ENCODE peak calls at places on chromosomes 7 and 10, in seven cellular contexts. One of them, this sample, is unnamed.

GRCh38 chr10:28179490-28180099 is 123.3 kb downstream of the MPP7 start:
- DNase-seq in H1: no peak
- DNase-seq in trophoblast cell: peak
- DNase-seq in IMR-90: peak
- DNase-seq in neuronal stem cell: peak
- DNase-seq in mesenchymal stem cell: peak
- DNase-seq in H9: no peak
- DNase-seq in this sample: peak

GRCh38 chr7:151704969-151705743 is 171.8 kb downstream of the PRKAG2 start:
- DNase-seq in trophoblast cell: no peak
- DNase-seq in H1: no peak
- DNase-seq in H9: peak
- DNase-seq in neuronal stem cell: peak
- DNase-seq in IMR-90: no peak
- DNase-seq in mesenchymal stem cell: no peak
- DNase-seq in this sample: peak

GRCh38 chr7:116284390-116284789 is 74.1 kb downstream of the TES start:
- DNase-seq in IMR-90: peak
- DNase-seq in H9: no peak
- DNase-seq in H1: no peak
- DNase-seq in trophoblast cell: no peak
- DNase-seq in neuronal stem cell: no peak
- DNase-seq in mesenchymal stem cell: peak
- DNase-seq in this sample: no peak

GRCh38 chr7:18978108-18978495 is 139.3 kb downstream of the TWIST1 start:
- DNase-seq in neuronal stem cell: no peak
- DNase-seq in mesenchymal stem cell: peak
- DNase-seq in H1: no peak
- DNase-seq in trophoblast cell: no peak
- DNase-seq in H9: no peak
- DNase-seq in IMR-90: peak
- DNase-seq in this sample: no peak

GRCh38 chr7:114639456-114639855 is 224.8 kb downstream of the FOXP2 start:
- DNase-seq in H1: no peak
- DNase-seq in mesenchymal stem cell: no peak
- DNase-seq in H9: no peak
- DNase-seq in neuronal stem cell: no peak
- DNase-seq in IMR-90: no peak
- DNase-seq in trophoblast cell: no peak
- DNase-seq in this sample: no peak

GRCh38 chr7:156836443-156836842 is 56.5 kb downstream of the LMBR1 start:
- DNase-seq in IMR-90: peak
- DNase-seq in neuronal stem cell: no peak
- DNase-seq in H1: no peak
- DNase-seq in H9: no peak
- DNase-seq in mesenchymal stem cell: peak
- DNase-seq in trophoblast cell: no peak
- DNase-seq in this sample: no peak

GRCh38 chr7:27155816-27156507 is 513 bp downstream of the HOXA7 start:
- DNase-seq in H9: peak
- DNase-seq in mesenchymal stem cell: no peak
- DNase-seq in H1: no peak
- DNase-seq in neuronal stem cell: no peak
- DNase-seq in IMR-90: no peak
- DNase-seq in trophoblast cell: no peak
- DNase-seq in this sample: no peak

GRCh38 chr7:29610031-29610490 is 46.4 kb downstream of the PRR15 start:
- DNase-seq in H9: no peak
- DNase-seq in mesenchymal stem cell: no peak
- DNase-seq in H1: no peak
- DNase-seq in trophoblast cell: no peak
- DNase-seq in neuronal stem cell: no peak
- DNase-seq in IMR-90: no peak
- DNase-seq in this sample: no peak

GRCh38 chr10:71216363-71216695 is 4.0 kb downstream of the UNC5B start:
- DNase-seq in trophoblast cell: no peak
- DNase-seq in H9: no peak
- DNase-seq in IMR-90: no peak
- DNase-seq in H1: no peak
- DNase-seq in neuronal stem cell: no peak
- DNase-seq in mesenchymal stem cell: no peak
- DNase-seq in this sample: no peak

GRCh38 chr7:90503379-90503778 is 33.9 kb downstream of the PTTG1IP2 start:
- DNase-seq in H9: no peak
- DNase-seq in mesenchymal stem cell: no peak
- DNase-seq in trophoblast cell: no peak
- DNase-seq in H1: no peak
- DNase-seq in IMR-90: no peak
- DNase-seq in neuronal stem cell: no peak
- DNase-seq in this sample: no peak

GRCh38 chr7:74197449-74198108 is 12.2 kb upstream of the LAT2 start:
- DNase-seq in H1: no peak
- DNase-seq in trophoblast cell: no peak
- DNase-seq in mesenchymal stem cell: no peak
- DNase-seq in IMR-90: no peak
- DNase-seq in neuronal stem cell: no peak
- DNase-seq in H9: no peak
- DNase-seq in this sample: no peak

GRCh38 chr10:60649485-60650271 is 128.6 kb upstream of the CDK1 start:
- DNase-seq in H1: no peak
- DNase-seq in H9: no peak
- DNase-seq in IMR-90: no peak
- DNase-seq in neuronal stem cell: no peak
- DNase-seq in mesenchymal stem cell: no peak
- DNase-seq in trophoblast cell: no peak
- DNase-seq in this sample: peak

GRCh38 chr10:7857259-7857658 is 39.0 kb downstream of the TAF3 start:
- DNase-seq in neuronal stem cell: no peak
- DNase-seq in H9: no peak
- DNase-seq in mesenchymal stem cell: no peak
- DNase-seq in IMR-90: no peak
- DNase-seq in H1: no peak
- DNase-seq in trophoblast cell: no peak
- DNase-seq in this sample: no peak

GRCh38 chr7:85734823-85735222 is 548.0 kb upstream of the SEMA3D start:
- DNase-seq in H1: no peak
- DNase-seq in H9: no peak
- DNase-seq in IMR-90: no peak
- DNase-seq in neuronal stem cell: no peak
- DNase-seq in trophoblast cell: no peak
- DNase-seq in mesenchymal stem cell: no peak
- DNase-seq in this sample: no peak

GRCh38 chr10:2679646-2680045 is 387.7 kb upstream of the PFKP start:
- DNase-seq in H1: no peak
- DNase-seq in H9: no peak
- DNase-seq in mesenchymal stem cell: no peak
- DNase-seq in trophoblast cell: no peak
- DNase-seq in neuronal stem cell: no peak
- DNase-seq in IMR-90: no peak
- DNase-seq in this sample: no peak

GRCh38 chr10:97000487-97001182 is 168.5 kb downstream of the LCOR start:
- DNase-seq in H9: peak
- DNase-seq in trophoblast cell: peak
- DNase-seq in IMR-90: no peak
- DNase-seq in mesenchymal stem cell: no peak
- DNase-seq in neuronal stem cell: no peak
- DNase-seq in H1: no peak
- DNase-seq in this sample: peak

GRCh38 chr7:44264221-44264956 is 61.0 kb downstream of the CAMK2B start:
- DNase-seq in H1: no peak
- DNase-seq in IMR-90: no peak
- DNase-seq in neuronal stem cell: no peak
- DNase-seq in H9: peak
- DNase-seq in mesenchymal stem cell: no peak
- DNase-seq in trophoblast cell: no peak
- DNase-seq in this sample: peak

GRCh38 chr10:51788270-51788669 is 88.9 kb upstream of the CSTF2T start:
- DNase-seq in H9: no peak
- DNase-seq in trophoblast cell: no peak
- DNase-seq in H1: no peak
- DNase-seq in mesenchymal stem cell: no peak
- DNase-seq in IMR-90: no peak
- DNase-seq in neuronal stem cell: no peak
- DNase-seq in this sample: no peak

GRCh38 chr10:51786016-51786683 is 86.8 kb upstream of the CSTF2T start:
- DNase-seq in H1: no peak
- DNase-seq in H9: no peak
- DNase-seq in trophoblast cell: no peak
- DNase-seq in IMR-90: peak
- DNase-seq in mesenchymal stem cell: no peak
- DNase-seq in neuronal stem cell: no peak
- DNase-seq in this sample: peak

GRCh38 chr10:51786684-51787035 is 87.3 kb upstream of the CSTF2T start:
- DNase-seq in trophoblast cell: no peak
- DNase-seq in H9: no peak
- DNase-seq in H1: no peak
- DNase-seq in mesenchymal stem cell: no peak
- DNase-seq in neuronal stem cell: no peak
- DNase-seq in IMR-90: peak
- DNase-seq in this sample: no peak

GRCh38 chr10:51789118-51789517 is 89.7 kb upstream of the CSTF2T start:
- DNase-seq in H9: no peak
- DNase-seq in IMR-90: no peak
- DNase-seq in H1: no peak
- DNase-seq in neuronal stem cell: no peak
- DNase-seq in trophoblast cell: no peak
- DNase-seq in mesenchymal stem cell: no peak
- DNase-seq in this sample: no peak

GRCh38 chr10:51783907-51784306 is 84.5 kb upstream of the CSTF2T start:
- DNase-seq in trophoblast cell: no peak
- DNase-seq in neuronal stem cell: no peak
- DNase-seq in mesenchymal stem cell: no peak
- DNase-seq in H1: no peak
- DNase-seq in H9: no peak
- DNase-seq in IMR-90: no peak
- DNase-seq in this sample: no peak
- H3K18ac ChIP-seq in trophoblast cell: no peak
- H3K18ac ChIP-seq in neuronal stem cell: no peak
- H3K18ac ChIP-seq in mesenchymal stem cell: no peak
- H3K18ac ChIP-seq in H1: no peak
- H3K18ac ChIP-seq in H9: no peak
- H3K18ac ChIP-seq in IMR-90: no peak
- H3K18ac ChIP-seq in this sample: no peak

GRCh38 chr10:761376-761775 is 71.9 kb upstream of the DIP2C start:
- DNase-seq in H9: no peak
- DNase-seq in neuronal stem cell: no peak
- DNase-seq in H1: no peak
- DNase-seq in trophoblast cell: no peak
- DNase-seq in IMR-90: no peak
- DNase-seq in mesenchymal stem cell: no peak
- DNase-seq in this sample: no peak

GRCh38 chr10:760622-761021 is 71.2 kb upstream of the DIP2C start:
- DNase-seq in mesenchymal stem cell: no peak
- DNase-seq in trophoblast cell: no peak
- DNase-seq in IMR-90: no peak
- DNase-seq in H9: no peak
- DNase-seq in neuronal stem cell: no peak
- DNase-seq in H1: no peak
- DNase-seq in this sample: no peak

GRCh38 chr10:754914-755313 is 65.4 kb upstream of the DIP2C start:
- DNase-seq in neuronal stem cell: no peak
- DNase-seq in mesenchymal stem cell: no peak
- DNase-seq in H9: no peak
- DNase-seq in IMR-90: no peak
- DNase-seq in H1: no peak
- DNase-seq in trophoblast cell: no peak
- DNase-seq in this sample: no peak

DNA sequence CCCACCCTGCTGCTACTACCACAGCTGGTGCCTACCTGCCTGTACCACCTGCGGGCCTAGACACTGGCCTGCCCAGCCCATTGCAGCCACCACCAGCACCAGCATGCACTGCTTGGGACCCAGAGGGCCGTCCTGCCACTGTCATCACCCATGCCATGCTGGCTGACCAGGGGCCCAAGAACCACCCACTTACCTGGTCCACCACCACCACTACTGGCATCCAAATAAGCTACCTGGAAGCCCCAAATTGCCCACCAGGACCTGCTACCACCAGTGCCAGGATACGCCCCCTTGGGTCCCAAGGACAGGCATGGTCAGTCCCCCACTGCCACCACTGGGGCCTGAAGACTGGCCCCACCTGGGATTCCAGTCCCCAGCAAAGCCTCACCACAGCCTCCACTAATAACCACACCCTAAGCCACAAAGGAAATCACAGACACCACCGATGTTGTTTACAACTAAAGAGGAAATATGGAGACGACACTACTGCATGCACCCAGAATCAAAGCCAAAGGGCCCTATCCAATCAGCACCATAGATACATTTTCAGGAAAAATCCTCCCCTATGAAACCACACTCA is 70.5 kb upstream of the DIP2C start:
- DNase-seq in neuronal stem cell: no peak
- DNase-seq in H9: no peak
- DNase-seq in mesenchymal stem cell: no peak
- DNase-seq in IMR-90: no peak
- DNase-seq in H1: no peak
- DNase-seq in trophoblast cell: no peak
- DNase-seq in this sample: no peak
- H4K8ac ChIP-seq in neuronal stem cell: no peak
- H4K8ac ChIP-seq in H9: no peak
- H4K8ac ChIP-seq in mesenchymal stem cell: no peak
- H4K8ac ChIP-seq in IMR-90: no peak
- H4K8ac ChIP-seq in H1: no peak
- H4K8ac ChIP-seq in trophoblast cell: no peak
- H4K8ac ChIP-seq in this sample: no peak

GRCh38 chr10:86724445-86724844 is 32.0 kb upstream of the BMPR1A start:
- DNase-seq in neuronal stem cell: no peak
- DNase-seq in trophoblast cell: no peak
- DNase-seq in mesenchymal stem cell: no peak
- DNase-seq in H1: no peak
- DNase-seq in IMR-90: no peak
- DNase-seq in H9: no peak
- DNase-seq in this sample: no peak

GRCh38 chr10:86727459-86727858 is 29.0 kb upstream of the BMPR1A start:
- DNase-seq in IMR-90: no peak
- DNase-seq in neuronal stem cell: no peak
- DNase-seq in trophoblast cell: no peak
- DNase-seq in H9: no peak
- DNase-seq in mesenchymal stem cell: peak
- DNase-seq in H1: no peak
- DNase-seq in this sample: no peak

GRCh38 chr10:86723009-86723408 is 33.4 kb upstream of the BMPR1A start:
- DNase-seq in IMR-90: no peak
- DNase-seq in H1: no peak
- DNase-seq in H9: no peak
- DNase-seq in mesenchymal stem cell: no peak
- DNase-seq in neuronal stem cell: no peak
- DNase-seq in trophoblast cell: no peak
- DNase-seq in this sample: no peak

GRCh38 chr10:86727992-86728559 is 28.3 kb upstream of the BMPR1A start:
- DNase-seq in trophoblast cell: no peak
- DNase-seq in neuronal stem cell: no peak
- DNase-seq in H1: no peak
- DNase-seq in mesenchymal stem cell: peak
- DNase-seq in H9: no peak
- DNase-seq in IMR-90: no peak
- DNase-seq in this sample: no peak

GRCh38 chr10:86725980-86726976 is 30.1 kb upstream of the BMPR1A start:
- DNase-seq in H1: no peak
- DNase-seq in IMR-90: no peak
- DNase-seq in neuronal stem cell: no peak
- DNase-seq in trophoblast cell: no peak
- DNase-seq in mesenchymal stem cell: no peak
- DNase-seq in H9: no peak
- DNase-seq in this sample: no peak
- H2BK120ac ChIP-seq in H1: no peak
- H2BK120ac ChIP-seq in IMR-90: no peak
- H2BK120ac ChIP-seq in neuronal stem cell: no peak
- H2BK120ac ChIP-seq in trophoblast cell: no peak
- H2BK120ac ChIP-seq in mesenchymal stem cell: no peak
- H2BK120ac ChIP-seq in H9: no peak
- H2BK120ac ChIP-seq in this sample: no peak

GRCh38 chr7:37488163-37488759 is 39.6 kb upstream of the ELMO1 start:
- DNase-seq in mesenchymal stem cell: peak
- DNase-seq in trophoblast cell: no peak
- DNase-seq in neuronal stem cell: no peak
- DNase-seq in H1: no peak
- DNase-seq in IMR-90: no peak
- DNase-seq in H9: peak
- DNase-seq in this sample: peak
- H3K18ac ChIP-seq in mesenchymal stem cell: no peak
- H3K18ac ChIP-seq in trophoblast cell: no peak
- H3K18ac ChIP-seq in neuronal stem cell: no peak
- H3K18ac ChIP-seq in H1: no peak
- H3K18ac ChIP-seq in IMR-90: no peak
- H3K18ac ChIP-seq in H9: no peak
- H3K18ac ChIP-seq in this sample: no peak

This sample was measured in mesendoderm.